ENCODE peak calls at places on chromosomes 12 and 14, in ten cellular contexts. V is heart left ventricle, K is GM23338, L is choroid plexus epithelial cell, N is Panc1, O is H7, I is AG10803, R is gastrocnemius medialis, U is aorta, B is IMR-90. D is an unnamed sample.

GRCh38 chr12:6792522-6793201 is 3.3 kb downstream of the CD4 start:
- DNase-seq in V (peak; percentile 42), K (no peak), L (no peak), N (no peak), O (peak; percentile 35), I (no peak), R (peak; percentile 25), U (peak; percentile 82), B (peak; percentile 13), D (no peak)

GRCh38 chr12:5083955-5084849 is 40.5 kb downstream of the KCNA5 start:
- DNase-seq in V (no peak), K (peak; percentile 67), L (peak; percentile 77), N (peak; percentile 35), O (peak; percentile 77), I (peak; percentile 66), R (no peak), U (no peak), B (peak; percentile 71), D (no peak)

GRCh38 chr12:132154341-132154761 is 10.1 kb downstream of the NOC4L start:
- DNase-seq in V (no peak), K (no peak), L (no peak), N (no peak), O (no peak), I (no peak), R (no peak), U (peak; percentile 43), B (no peak), D (no peak)

GRCh38 chr14:77603654-77604270 is 12.7 kb downstream of the SPTLC2 start:
- DNase-seq in V (peak; percentile 23), K (no peak), L (no peak), N (no peak), O (no peak), I (no peak), R (no peak), U (peak; percentile 57), B (no peak), D (no peak)

GRCh38 chr14:53874704-53875103 is 81.9 kb downstream of the BMP4 start:
- DNase-seq in V (peak; percentile 32), K (no peak), L (no peak), N (no peak), O (no peak), I (no peak), R (peak; percentile 57), U (no peak), B (no peak), D (no peak)

GRCh38 chr14:90644882-90645281 is 171.3 kb downstream of the TTC7B start:
- DNase-seq in V (no peak), K (no peak), L (peak; percentile 78), N (no peak), O (no peak), I (peak; percentile 90), R (peak; percentile 71), U (peak; percentile 63), B (peak; percentile 80), D (no peak)

GRCh38 chr14:39668449-39668848 is 236.2 kb upstream of the FBXO33 start:
- DNase-seq in V (no peak), K (no peak), L (no peak), N (no peak), O (no peak), I (no peak), R (no peak), U (no peak), B (no peak), D (no peak)

GRCh38 chr12:56038022-56038665 is 3.6 kb upstream of the RPS26 start:
- DNase-seq in V (no peak), K (no peak), L (no peak), N (no peak), O (no peak), I (no peak), R (no peak), U (no peak), B (no peak), D (no peak)

GRCh38 chr12:24853588-24853987 is 95.3 kb downstream of the BCAT1 start:
- DNase-seq in V (no peak), K (no peak), L (peak; percentile 62), N (no peak), O (no peak), I (peak; percentile 41), R (no peak), U (no peak), B (peak; percentile 87), D (no peak)

GRCh38 chr12:101027200-101027599 is 182.8 kb downstream of the SLC5A8 start:
- DNase-seq in V (no peak), K (peak; percentile 23), L (no peak), N (no peak), O (no peak), I (no peak), R (no peak), U (no peak), B (no peak), D (no peak)

GRCh38 chr14:93906341-93907329 is 20.5 kb upstream of the FAM181A start:
- DNase-seq in V (no peak), K (peak; percentile 91), L (peak; percentile 58), N (peak; percentile 13), O (peak; percentile 89), I (peak; percentile 30), R (peak; percentile 31), U (peak; percentile 67), B (peak; percentile 17), D (peak; percentile 72)

GRCh38 chr12:57521475-57522018 is 1.1 kb upstream of the MBD6 start:
- DNase-seq in V (peak; percentile 55), K (peak; percentile 65), L (peak; percentile 72), N (peak; percentile 30), O (peak; percentile 49), I (peak; percentile 52), R (peak; percentile 73), U (peak; percentile 61), B (peak; percentile 61), D (no peak)

GRCh38 chr12:63917864-63918742 is 73.6 kb downstream of the SRGAP1 start:
- DNase-seq in V (no peak), K (no peak), L (peak; percentile 98), N (peak; percentile 90), O (no peak), I (peak; percentile 99), R (no peak), U (no peak), B (peak; percentile 96), D (no peak)

GRCh38 chr12:63918788-63919300 is 74.3 kb downstream of the SRGAP1 start:
- DNase-seq in V (no peak), K (no peak), L (peak; percentile 89), N (peak; percentile 77), O (no peak), I (peak; percentile 90), R (no peak), U (no peak), B (peak; percentile 99), D (no peak)

GRCh38 chr12:63915105-63915830 is 70.8 kb downstream of the SRGAP1 start:
- DNase-seq in V (no peak), K (no peak), L (peak; percentile 80), N (no peak), O (no peak), I (peak; percentile 87), R (no peak), U (no peak), B (peak; percentile 71), D (no peak)

GRCh38 chr12:63916561-63917476 is 72.3 kb downstream of the SRGAP1 start:
- DNase-seq in V (no peak), K (no peak), L (peak; percentile 61), N (peak; percentile 58), O (no peak), I (peak; percentile 40), R (no peak), U (no peak), B (peak; percentile 64), D (no peak)

DNA sequence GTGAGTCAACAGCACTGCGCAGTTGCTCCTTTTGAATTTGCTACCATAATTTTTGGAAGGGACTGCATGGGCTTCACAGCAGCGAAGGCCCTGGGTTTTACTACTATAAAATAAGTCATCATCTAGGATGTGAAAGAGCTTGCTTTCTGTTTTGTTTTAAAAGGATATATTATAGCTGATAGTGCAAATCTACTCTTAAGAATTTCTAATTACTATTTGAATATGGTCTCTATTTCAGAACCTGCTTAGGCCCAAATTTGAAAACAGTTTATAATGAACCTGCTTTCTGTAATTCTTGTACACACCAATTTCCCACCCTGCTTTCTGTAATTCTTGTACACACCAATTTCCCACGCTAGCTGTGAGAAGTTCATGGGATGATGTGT is 73.0 kb downstream of the SRGAP1 start:
- DNase-seq in V (no peak), K (no peak), L (no peak), N (no peak), O (no peak), I (no peak), R (no peak), U (no peak), B (no peak), D (no peak)
- H3K4me3 ChIP-seq in V (no peak overlapping the region), K (no peak overlapping the region), L (no peak overlapping the region), N (peak overlapping the region; percentile 2), O (no peak overlapping the region), I (no peak overlapping the region), R (no peak overlapping the region), U (no peak overlapping the region), B (no peak overlapping the region), D (no peak overlapping the region)

GRCh38 chr14:35317820-35318219 is 25.6 kb downstream of the PSMA6 start:
- DNase-seq in V (no peak), K (no peak), L (no peak), N (no peak), O (no peak), I (no peak), R (no peak), U (no peak), B (no peak), D (no peak)
- H3K4me3 ChIP-seq in V (no peak overlapping the region), K (no peak overlapping the region), L (no peak overlapping the region), N (no peak overlapping the region), O (no peak overlapping the region), I (no peak overlapping the region), R (no peak overlapping the region), U (no peak overlapping the region), B (no peak overlapping the region), D (no peak overlapping the region)

GRCh38 chr12:116319851-116320621 is 42.5 kb upstream of the MED13L start:
- DNase-seq in V (peak; percentile 61), K (no peak), L (peak; percentile 89), N (no peak), O (no peak), I (peak; percentile 97), R (peak; percentile 93), U (peak; percentile 86), B (peak; percentile 96), D (no peak)
- H3K4me3 ChIP-seq in V (no peak overlapping the region), K (no peak overlapping the region), L (no peak overlapping the region), N (no peak overlapping the region), O (no peak overlapping the region), I (peak overlapping the region; percentile 37), R (peak overlapping the region; percentile 37), U (no peak overlapping the region), B (no peak overlapping the region), D (no peak overlapping the region)

DNA sequence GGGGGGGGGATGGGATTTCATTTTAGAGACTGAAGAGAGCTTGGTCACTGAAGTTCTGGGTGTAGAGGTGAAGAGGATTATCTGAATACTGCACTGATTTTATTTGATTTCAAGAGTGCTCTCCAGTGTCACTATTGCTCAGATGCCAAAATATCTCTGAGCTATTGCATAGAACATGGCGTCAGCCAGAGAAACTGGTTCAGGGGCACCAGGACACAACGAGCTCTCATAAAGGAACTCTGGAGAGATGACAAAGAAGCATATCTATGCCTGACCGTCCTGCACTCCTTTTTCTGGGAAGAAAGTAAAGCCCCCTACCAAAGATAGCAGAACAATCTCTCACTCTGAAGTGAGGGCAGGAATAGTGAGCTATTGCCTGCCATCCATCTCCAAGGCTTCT is 2.0 kb downstream of the SLC7A8 start:
- DNase-seq in V (no peak), K (no peak), L (no peak), N (no peak), O (no peak), I (no peak), R (no peak), U (no peak), B (no peak), D (no peak)
- H3K4me3 ChIP-seq in V (no peak overlapping the region), K (peak overlapping the region; percentile 68), L (no peak overlapping the region), N (no peak overlapping the region), O (peak overlapping the region; percentile 48), I (no peak overlapping the region), R (peak overlapping the region; percentile 69), U (peak overlapping the region; percentile 96), B (no peak overlapping the region), D (peak overlapping the region; percentile 46)

D was measured in iPS DF 6.9.